ENCODE peak calls at places on chromosomes 7 and 10, in four cellular contexts. V, Y, A and T are unnamed samples. For H3K9me3, the result is how much of the 10 kb centered on the place peaks cover.

GRCh38 chr7:136869991-136870798 is 1.7 kb downstream of the CHRM2 start:
- DNase-seq in V (no peak), Y (no peak), A (peak), T (no peak)

GRCh38 chr7:80440908-80441307 is 71.0 kb downstream of the GNAT3 start:
- DNase-seq in V (no peak), Y (no peak), A (peak), T (no peak)

GRCh38 chr7:29435167-29435566 is 128.5 kb upstream of the PRR15 start:
- DNase-seq in V (no peak), Y (no peak), A (no peak), T (no peak)

GRCh38 chr10:104120061-104120460 is 1.9 kb upstream of the SFR1 start:
- DNase-seq in V (no peak), Y (no peak), A (peak), T (no peak)

GRCh38 chr7:102415685-102416225 is 17.6 kb upstream of the ORAI2 start:
- DNase-seq in V (peak), Y (no peak), A (no peak), T (no peak)

GRCh38 chr7:71710442-71710841 is 578.5 kb downstream of the GALNT17 start:
- DNase-seq in V (no peak), Y (no peak), A (no peak), T (no peak)

GRCh38 chr7:5396999-5397656 is 26.5 kb downstream of the TNRC18 start:
- DNase-seq in V (peak), Y (peak), A (peak), T (peak)

GRCh38 chr10:43417950-43418768 is 9.2 kb upstream of the HNRNPF start:
- DNase-seq in V (peak), Y (no peak), A (no peak), T (no peak)

GRCh38 chr10:124917168-124917938 is 24.6 kb upstream of the ZRANB1 start:
- DNase-seq in V (peak), Y (no peak), A (peak), T (peak)

GRCh38 chr7:21782996-21783395 is 162.7 kb downstream of the CDCA7L start:
- DNase-seq in V (no peak), Y (no peak), A (no peak), T (no peak)

GRCh38 chr10:97499561-97500296 is 1.0 kb downstream of the UBTD1 start:
- DNase-seq in V (no peak), Y (no peak), A (peak), T (no peak)

GRCh38 chr10:35433851-35434426 is 97.6 kb downstream of the CCNY start:
- DNase-seq in V (no peak), Y (no peak), A (peak), T (peak)

GRCh38 chr7:154620307-154620706 is 382.6 kb downstream of the PAXIP1 start:
- DNase-seq in V (no peak), Y (no peak), A (no peak), T (no peak)

GRCh38 chr7:45000096-45001032 is at the start of gene CCM2:
- DNase-seq in V (peak), Y (no peak), A (peak), T (no peak)

GRCh38 chr10:102643346-102644065 is 773 bp upstream of the TRIM8 start:
- DNase-seq in V (peak), Y (peak), A (peak), T (peak)

GRCh38 chr7:25860206-25860881 is 291.7 kb upstream of the NFE2L3 start:
- DNase-seq in V (no peak), Y (no peak), A (no peak), T (no peak)

GRCh38 chr10:31278279-31278941 is 40.6 kb upstream of the ZEB1 start:
- DNase-seq in V (no peak), Y (no peak), A (no peak), T (no peak)

GRCh38 chr7:54394877-54395276 is 147.3 kb upstream of the VSTM2A start:
- DNase-seq in V (peak), Y (no peak), A (no peak), T (no peak)

GRCh38 chr10:80472234-80473095 is 18.4 kb downstream of the TSPAN14 start:
- DNase-seq in V (peak), Y (no peak), A (peak), T (peak)

GRCh38 chr10:122419890-122420623 is 34.4 kb upstream of the ARMS2 start:
- DNase-seq in V (no peak), Y (no peak), A (peak), T (no peak)

GRCh38 chr7:23864984-23865383 is 155.0 kb downstream of the STK31 start:
- DNase-seq in V (no peak), Y (no peak), A (peak), T (peak)

GRCh38 chr10:131113892-131114291 is 197.6 kb downstream of the TCERG1L start:
- DNase-seq in V (no peak), Y (no peak), A (no peak), T (no peak)

GRCh38 chr10:69871074-69871473 is 69.4 kb downstream of the COL13A1 start:
- DNase-seq in V (no peak), Y (no peak), A (no peak), T (no peak)

GRCh38 chr10:130128922-130129321 is 7.3 kb upstream of the GLRX3 start:
- DNase-seq in V (no peak), Y (no peak), A (no peak), T (no peak)

GRCh38 chr7:4108951-4109350 is 573.1 kb upstream of the FOXK1 start:
- DNase-seq in V (no peak), Y (no peak), A (no peak), T (no peak)

GRCh38 chr10:131769691-131770090 is 131.1 kb upstream of the PPP2R2D start:
- DNase-seq in V (no peak), Y (no peak), A (no peak), T (no peak)

DNA sequence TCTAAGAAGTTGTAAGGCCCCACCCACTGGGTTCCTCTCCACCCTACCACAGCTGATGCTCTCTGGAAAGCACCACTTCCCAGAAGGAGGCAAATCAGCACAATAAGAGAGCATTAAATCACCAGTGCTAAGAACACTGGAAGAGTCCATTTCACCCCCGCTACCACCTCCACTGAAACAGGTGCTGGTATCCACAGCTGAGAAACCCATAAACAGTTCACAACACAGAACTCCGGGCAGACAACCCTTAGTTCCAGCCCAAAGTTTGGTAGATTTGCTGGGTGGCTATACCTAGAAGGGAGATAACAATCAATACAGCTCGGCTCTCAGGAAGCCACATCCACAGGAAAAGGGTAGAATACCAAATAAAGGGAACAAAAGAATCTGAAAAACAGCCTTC is 34.1 kb downstream of the ZNF680 start:
- DNase-seq in V (no peak), Y (no peak), A (no peak), T (no peak)
- H3K9me3 ChIP-seq in V (half or more), Y (under half), A (under half), T (under half)

GRCh38 chr7:2710256-2710655 is 22.3 kb downstream of the AMZ1 start:
- DNase-seq in V (peak), Y (no peak), A (no peak), T (no peak)

GRCh38 chr7:2710901-2711551 is 23.0 kb downstream of the AMZ1 start:
- DNase-seq in V (peak), Y (no peak), A (no peak), T (no peak)

GRCh38 chr7:2708547-2709310 is 20.7 kb downstream of the AMZ1 start:
- DNase-seq in V (no peak), Y (no peak), A (no peak), T (no peak)

GRCh38 chr7:2708041-2708440 is 20.0 kb downstream of the AMZ1 start:
- DNase-seq in V (no peak), Y (no peak), A (no peak), T (no peak)

DNA sequence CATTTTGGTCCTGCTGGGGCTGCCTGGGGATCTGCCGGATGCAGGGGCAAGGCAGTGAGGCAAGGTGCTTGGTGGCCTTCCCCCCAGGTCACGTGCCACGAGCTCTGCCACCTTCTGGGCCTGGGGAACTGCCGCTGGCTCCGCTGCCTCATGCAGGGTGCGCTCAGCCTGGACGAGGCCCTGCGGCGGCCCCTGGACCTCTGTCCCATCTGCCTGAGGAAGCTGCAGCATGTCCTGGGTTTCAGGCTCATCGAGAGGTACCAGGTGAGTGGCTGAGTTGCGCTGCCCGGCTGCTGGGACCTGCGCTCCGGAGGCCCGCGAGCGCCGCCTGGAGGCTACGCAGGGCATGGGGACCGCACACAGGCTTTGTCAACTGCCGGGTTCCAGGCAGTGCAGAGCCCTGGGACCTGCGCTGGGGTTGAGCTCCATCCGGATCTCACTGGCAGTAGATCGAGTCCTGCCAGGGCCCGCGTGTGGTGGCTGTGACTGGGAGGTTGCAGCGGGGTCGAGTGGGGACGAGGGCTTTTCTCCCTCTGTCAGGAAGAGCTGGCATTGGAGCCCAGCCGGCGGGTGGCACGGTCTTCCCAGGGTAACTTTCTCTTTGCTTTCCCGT is 21.7 kb downstream of the AMZ1 start:
- DNase-seq in V (peak), Y (peak), A (peak), T (peak)
- H3K4me3 ChIP-seq in V (peak), Y (no peak), A (peak), T (no peak)

GRCh38 chr10:4191354-4191753 is 406.3 kb upstream of the KLF6 start:
- DNase-seq in V (no peak), Y (no peak), A (no peak), T (no peak)

GRCh38 chr10:4191894-4192293 is 406.9 kb upstream of the KLF6 start:
- DNase-seq in V (no peak), Y (no peak), A (no peak), T (no peak)

GRCh38 chr10:4186849-4187248 is 401.8 kb upstream of the KLF6 start:
- DNase-seq in V (no peak), Y (no peak), A (no peak), T (no peak)

GRCh38 chr10:4190876-4191275 is 405.9 kb upstream of the KLF6 start:
- DNase-seq in V (no peak), Y (no peak), A (no peak), T (no peak)

DNA sequence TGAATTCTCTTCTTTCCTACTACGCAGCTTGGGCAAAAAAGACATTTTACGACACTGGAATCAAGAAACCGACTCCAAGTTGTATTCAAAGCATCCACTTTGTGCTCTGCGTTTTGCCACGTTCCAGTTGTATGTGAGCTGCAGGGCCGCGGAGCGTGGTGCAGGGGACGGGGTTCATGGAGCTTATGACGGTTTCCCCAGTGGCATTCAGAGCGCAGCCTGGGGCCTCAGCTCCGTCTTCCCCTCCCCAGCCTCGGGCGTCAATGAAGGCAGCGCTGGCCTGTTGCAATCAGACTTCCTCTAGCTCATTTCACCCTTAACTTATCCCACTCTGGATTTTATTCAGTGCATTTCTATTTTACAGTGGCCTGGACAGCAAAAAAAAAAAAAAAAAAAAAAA is 403.4 kb upstream of the KLF6 start:
- DNase-seq in V (no peak), Y (no peak), A (no peak), T (no peak)
- H3K9me3 ChIP-seq in V (under half), Y (under half), A (under half), T (under half)

DNA sequence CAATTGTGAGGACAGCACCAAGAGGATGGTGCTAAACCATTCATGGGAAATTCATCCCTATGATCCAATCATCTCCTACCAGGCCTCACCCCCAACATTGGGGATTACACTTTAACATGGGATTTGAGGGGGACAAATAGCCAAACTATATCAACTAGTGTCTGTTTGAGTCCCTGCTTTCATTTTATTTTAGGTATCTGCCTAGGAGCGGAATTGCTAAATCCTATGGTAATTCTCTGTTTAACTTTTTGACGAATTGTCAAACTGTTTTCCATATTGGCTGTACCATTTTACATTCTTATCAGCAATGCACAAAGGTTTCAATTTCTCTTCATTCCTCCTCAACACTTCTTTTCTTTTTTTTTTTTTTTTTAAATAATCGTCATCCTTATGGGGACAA is 318.4 kb upstream of the NRP1 start:
- DNase-seq in V (no peak), Y (no peak), A (no peak), T (no peak)
- H3K4me3 ChIP-seq in V (no peak), Y (no peak), A (no peak), T (no peak)

GRCh38 chr10:129108994-129109393 is 358.0 kb upstream of the MGMT start:
- DNase-seq in V (no peak), Y (no peak), A (no peak), T (no peak)

GRCh38 chr10:129110780-129111179 is 356.3 kb upstream of the MGMT start:
- DNase-seq in V (no peak), Y (no peak), A (no peak), T (no peak)

GRCh38 chr10:129120441-129120840 is 346.6 kb upstream of the MGMT start:
- DNase-seq in V (no peak), Y (no peak), A (no peak), T (no peak)

GRCh38 chr10:129114588-129114987 is 352.5 kb upstream of the MGMT start:
- DNase-seq in V (no peak), Y (no peak), A (no peak), T (no peak)
- H3K9me3 ChIP-seq in V (under half), Y (under half), A (under half), T (under half)